ENCODE peak calls at places on chromosomes 2 and 18, in four cellular contexts. One of them, this sample, is unnamed.

GRCh38 chr2:144449028-144449406 is 70.9 kb downstream of the ZEB2 start:
- DNase-seq in K562: no peak
- DNase-seq in CD8-positive, alpha-beta T cell: no peak
- DNase-seq in ascending aorta: no peak
- DNase-seq in this sample: peak; percentile 55

GRCh38 chr2:105329197-105329554 is 359 bp downstream of the TGFBRAP1 start:
- DNase-seq in K562: no peak
- DNase-seq in CD8-positive, alpha-beta T cell: no peak
- DNase-seq in ascending aorta: no peak
- DNase-seq in this sample: no peak

GRCh38 chr18:25350561-25351201 is 1.3 kb downstream of the ZNF521 start:
- DNase-seq in K562: no peak
- DNase-seq in CD8-positive, alpha-beta T cell: no peak
- DNase-seq in ascending aorta: no peak
- DNase-seq in this sample: peak; percentile 65

GRCh38 chr2:159010963-159011362 is 42.5 kb downstream of the TANC1 start:
- DNase-seq in K562: no peak
- DNase-seq in CD8-positive, alpha-beta T cell: no peak
- DNase-seq in ascending aorta: no peak
- DNase-seq in this sample: no peak

GRCh38 chr2:105919826-105920225 is 175.1 kb downstream of the NCK2 start:
- DNase-seq in K562: peak; percentile 65
- DNase-seq in CD8-positive, alpha-beta T cell: peak; percentile 24
- DNase-seq in ascending aorta: no peak
- DNase-seq in this sample: no peak

GRCh38 chr2:182695796-182696195 is 20.3 kb upstream of the DNAJC10 start:
- DNase-seq in K562: no peak
- DNase-seq in CD8-positive, alpha-beta T cell: no peak
- DNase-seq in ascending aorta: no peak
- DNase-seq in this sample: no peak

GRCh38 chr2:40173276-40173675 is 278.6 kb downstream of the SLC8A1 start:
- DNase-seq in K562: no peak
- DNase-seq in CD8-positive, alpha-beta T cell: no peak
- DNase-seq in ascending aorta: no peak
- DNase-seq in this sample: no peak

GRCh38 chr2:228697456-228697855 is 516.0 kb upstream of the SPHKAP start:
- DNase-seq in K562: no peak
- DNase-seq in CD8-positive, alpha-beta T cell: no peak
- DNase-seq in ascending aorta: no peak
- DNase-seq in this sample: no peak

GRCh38 chr18:32906506-32907214 is 133.8 kb upstream of the KLHL14 start:
- DNase-seq in K562: no peak
- DNase-seq in CD8-positive, alpha-beta T cell: no peak
- DNase-seq in ascending aorta: no peak
- DNase-seq in this sample: no peak

GRCh38 chr2:24110660-24111303 is 12.4 kb downstream of the PFN4 start:
- DNase-seq in K562: no peak
- DNase-seq in CD8-positive, alpha-beta T cell: no peak
- DNase-seq in ascending aorta: no peak
- DNase-seq in this sample: no peak

GRCh38 chr18:8264861-8265411 is 344.3 kb upstream of the RAB12 start:
- DNase-seq in K562: no peak
- DNase-seq in CD8-positive, alpha-beta T cell: no peak
- DNase-seq in ascending aorta: no peak
- DNase-seq in this sample: peak; percentile 55

GRCh38 chr2:37775908-37776250 is 104.4 kb upstream of the CDC42EP3 start:
- DNase-seq in K562: no peak
- DNase-seq in CD8-positive, alpha-beta T cell: no peak
- DNase-seq in ascending aorta: no peak
- DNase-seq in this sample: no peak

GRCh38 chr2:44053456-44053855 is 57.7 kb upstream of the LRPPRC start:
- DNase-seq in K562: no peak
- DNase-seq in CD8-positive, alpha-beta T cell: no peak
- DNase-seq in ascending aorta: no peak
- DNase-seq in this sample: no peak

GRCh38 chr2:40169430-40169829 is 282.5 kb downstream of the SLC8A1 start:
- DNase-seq in K562: no peak
- DNase-seq in CD8-positive, alpha-beta T cell: no peak
- DNase-seq in ascending aorta: no peak
- DNase-seq in this sample: no peak

GRCh38 chr2:71777946-71778345 is 324.6 kb downstream of the DYSF start:
- DNase-seq in K562: no peak
- DNase-seq in CD8-positive, alpha-beta T cell: no peak
- DNase-seq in ascending aorta: no peak
- DNase-seq in this sample: no peak

GRCh38 chr2:177799531-177799930 is 273.0 kb downstream of the PDE11A start:
- DNase-seq in K562: peak; percentile 24
- DNase-seq in CD8-positive, alpha-beta T cell: no peak
- DNase-seq in ascending aorta: no peak
- DNase-seq in this sample: peak; percentile 58

GRCh38 chr18:23970161-23971153 is 44.1 kb upstream of the TTC39C start:
- DNase-seq in K562: no peak
- DNase-seq in CD8-positive, alpha-beta T cell: peak; percentile 38
- DNase-seq in ascending aorta: no peak
- DNase-seq in this sample: no peak

GRCh38 chr2:173855686-173856085 is 109.5 kb downstream of the SP3 start:
- DNase-seq in K562: no peak
- DNase-seq in CD8-positive, alpha-beta T cell: no peak
- DNase-seq in ascending aorta: no peak
- DNase-seq in this sample: no peak

GRCh38 chr18:11700876-11701275 is 11.8 kb downstream of the GNAL start:
- DNase-seq in K562: no peak
- DNase-seq in CD8-positive, alpha-beta T cell: no peak
- DNase-seq in ascending aorta: no peak
- DNase-seq in this sample: no peak
- H3K4me1 ChIP-seq in K562: no peaks in the 10 kb centered on the region
- H3K4me1 ChIP-seq in CD8-positive, alpha-beta T cell: no peaks in the 10 kb centered on the region
- H3K4me1 ChIP-seq in ascending aorta: no peaks in the 10 kb centered on the region
- H3K4me1 ChIP-seq in this sample: no peaks in the 10 kb centered on the region

GRCh38 chr18:14976736-14977430 is 228.9 kb downstream of the ANKRD30B start:
- DNase-seq in K562: no peak
- DNase-seq in CD8-positive, alpha-beta T cell: no peak
- DNase-seq in ascending aorta: no peak
- DNase-seq in this sample: no peak
- TF ChIP-seq CTCF in K562: no peak
- TF ChIP-seq CTCF in CD8-positive, alpha-beta T cell: no peak
- TF ChIP-seq CTCF in ascending aorta: no peak
- TF ChIP-seq CTCF in this sample: no peak

DNA sequence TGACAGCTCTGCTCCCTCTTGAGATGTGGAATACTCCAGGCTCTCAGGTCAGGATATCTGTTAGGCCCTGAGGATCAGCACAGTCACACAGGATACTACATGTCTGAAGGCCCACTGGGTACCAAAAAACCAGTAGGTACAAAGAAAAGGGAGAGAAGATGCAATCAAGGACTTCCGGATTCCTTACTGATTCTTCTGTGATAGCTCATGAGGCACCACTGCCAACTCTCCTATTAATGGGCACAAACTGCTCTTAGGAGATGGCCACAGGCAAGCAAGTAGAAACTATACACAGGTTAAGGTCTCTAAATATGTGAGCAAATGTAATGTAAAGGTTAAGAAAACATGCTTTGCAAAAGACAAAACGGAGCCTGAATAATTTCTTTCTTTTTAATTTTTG is 3.5 kb downstream of the TMEM127 start:
- DNase-seq in K562: no peak
- DNase-seq in CD8-positive, alpha-beta T cell: no peak
- DNase-seq in ascending aorta: no peak
- DNase-seq in this sample: no peak
- H3K4me1 ChIP-seq in K562: peaks cover 37% of the 10 kb centered on the region
- H3K4me1 ChIP-seq in CD8-positive, alpha-beta T cell: peaks cover 70% of the 10 kb centered on the region
- H3K4me1 ChIP-seq in ascending aorta: peaks cover 71% of the 10 kb centered on the region
- H3K4me1 ChIP-seq in this sample: peaks cover 59% of the 10 kb centered on the region

GRCh38 chr18:50218432-50219197 is 23.7 kb upstream of the MYO5B start:
- DNase-seq in K562: no peak
- DNase-seq in CD8-positive, alpha-beta T cell: no peak
- DNase-seq in ascending aorta: no peak
- DNase-seq in this sample: peak; percentile 43
- TF ChIP-seq CTCF in K562: no peak
- TF ChIP-seq CTCF in CD8-positive, alpha-beta T cell: no peak
- TF ChIP-seq CTCF in ascending aorta: peak; percentile 13
- TF ChIP-seq CTCF in this sample: peak; percentile 53

GRCh38 chr18:61637905-61638304 is 254.9 kb downstream of the RNF152 start:
- DNase-seq in K562: no peak
- DNase-seq in CD8-positive, alpha-beta T cell: no peak
- DNase-seq in ascending aorta: no peak
- DNase-seq in this sample: no peak

GRCh38 chr18:61635901-61636528 is 256.8 kb downstream of the RNF152 start:
- DNase-seq in K562: peak; percentile 22
- DNase-seq in CD8-positive, alpha-beta T cell: no peak
- DNase-seq in ascending aorta: no peak
- DNase-seq in this sample: peak; percentile 68

GRCh38 chr18:61643884-61644647 is 248.7 kb downstream of the RNF152 start:
- DNase-seq in K562: no peak
- DNase-seq in CD8-positive, alpha-beta T cell: no peak
- DNase-seq in ascending aorta: no peak
- DNase-seq in this sample: no peak

GRCh38 chr18:61637319-61637718 is 255.5 kb downstream of the RNF152 start:
- DNase-seq in K562: no peak
- DNase-seq in CD8-positive, alpha-beta T cell: no peak
- DNase-seq in ascending aorta: no peak
- DNase-seq in this sample: peak; percentile 53

GRCh38 chr18:61639886-61640285 is 252.9 kb downstream of the RNF152 start:
- DNase-seq in K562: no peak
- DNase-seq in CD8-positive, alpha-beta T cell: no peak
- DNase-seq in ascending aorta: no peak
- DNase-seq in this sample: no peak
- H3K4me1 ChIP-seq in K562: no peaks in the 10 kb centered on the region
- H3K4me1 ChIP-seq in CD8-positive, alpha-beta T cell: no peaks in the 10 kb centered on the region
- H3K4me1 ChIP-seq in ascending aorta: peaks cover 6% of the 10 kb centered on the region
- H3K4me1 ChIP-seq in this sample: peaks cover 11% of the 10 kb centered on the region

GRCh38 chr2:188976545-188977268 is 2.5 kb downstream of the COL3A1 start:
- DNase-seq in K562: no peak
- DNase-seq in CD8-positive, alpha-beta T cell: no peak
- DNase-seq in ascending aorta: no peak
- DNase-seq in this sample: peak; percentile 80

GRCh38 chr2:188979119-188979729 is 5.1 kb downstream of the COL3A1 start:
- DNase-seq in K562: no peak
- DNase-seq in CD8-positive, alpha-beta T cell: no peak
- DNase-seq in ascending aorta: no peak
- DNase-seq in this sample: no peak

GRCh38 chr2:188979730-188980123 is 5.6 kb downstream of the COL3A1 start:
- DNase-seq in K562: no peak
- DNase-seq in CD8-positive, alpha-beta T cell: no peak
- DNase-seq in ascending aorta: no peak
- DNase-seq in this sample: peak; percentile 64

GRCh38 chr2:188975497-188976102 is 1.4 kb downstream of the COL3A1 start:
- DNase-seq in K562: no peak
- DNase-seq in CD8-positive, alpha-beta T cell: no peak
- DNase-seq in ascending aorta: no peak
- DNase-seq in this sample: peak; percentile 98

GRCh38 chr2:188978291-188979081 is 4.3 kb downstream of the COL3A1 start:
- DNase-seq in K562: no peak
- DNase-seq in CD8-positive, alpha-beta T cell: no peak
- DNase-seq in ascending aorta: no peak
- DNase-seq in this sample: peak; percentile 51
- TF ChIP-seq CTCF in K562: no peak
- TF ChIP-seq CTCF in CD8-positive, alpha-beta T cell: no peak
- TF ChIP-seq CTCF in ascending aorta: peak; percentile 57
- TF ChIP-seq CTCF in this sample: peak; percentile 35

GRCh38 chr2:240560084-240560479 is at the start of gene DUSP28:
- DNase-seq in K562: peak; percentile 81
- DNase-seq in CD8-positive, alpha-beta T cell: peak; percentile 79
- DNase-seq in ascending aorta: peak; percentile 69
- DNase-seq in this sample: peak; percentile 91
- H3K4me1 ChIP-seq in K562: peaks cover 37% of the 10 kb centered on the region
- H3K4me1 ChIP-seq in CD8-positive, alpha-beta T cell: peaks cover 76% of the 10 kb centered on the region
- H3K4me1 ChIP-seq in ascending aorta: peaks cover 25% of the 10 kb centered on the region
- H3K4me1 ChIP-seq in this sample: peaks cover 5% of the 10 kb centered on the region

GRCh38 chr18:55262021-55262560 is 302.8 kb upstream of the CCDC68 start:
- DNase-seq in K562: no peak
- DNase-seq in CD8-positive, alpha-beta T cell: no peak
- DNase-seq in ascending aorta: no peak
- DNase-seq in this sample: no peak
- TF ChIP-seq CTCF in K562: no peak
- TF ChIP-seq CTCF in CD8-positive, alpha-beta T cell: no peak
- TF ChIP-seq CTCF in ascending aorta: no peak
- TF ChIP-seq CTCF in this sample: no peak

GRCh38 chr2:100875516-100876230 is 55.7 kb downstream of the NPAS2 start:
- DNase-seq in K562: no peak
- DNase-seq in CD8-positive, alpha-beta T cell: no peak
- DNase-seq in ascending aorta: no peak
- DNase-seq in this sample: no peak

GRCh38 chr2:100877555-100877954 is 57.6 kb downstream of the NPAS2 start:
- DNase-seq in K562: no peak
- DNase-seq in CD8-positive, alpha-beta T cell: no peak
- DNase-seq in ascending aorta: no peak
- DNase-seq in this sample: no peak

GRCh38 chr2:100879296-100879695 is 59.4 kb downstream of the NPAS2 start:
- DNase-seq in K562: no peak
- DNase-seq in CD8-positive, alpha-beta T cell: no peak
- DNase-seq in ascending aorta: no peak
- DNase-seq in this sample: no peak

GRCh38 chr2:100876231-100876860 is 56.4 kb downstream of the NPAS2 start:
- DNase-seq in K562: no peak
- DNase-seq in CD8-positive, alpha-beta T cell: no peak
- DNase-seq in ascending aorta: no peak
- DNase-seq in this sample: no peak

DNA sequence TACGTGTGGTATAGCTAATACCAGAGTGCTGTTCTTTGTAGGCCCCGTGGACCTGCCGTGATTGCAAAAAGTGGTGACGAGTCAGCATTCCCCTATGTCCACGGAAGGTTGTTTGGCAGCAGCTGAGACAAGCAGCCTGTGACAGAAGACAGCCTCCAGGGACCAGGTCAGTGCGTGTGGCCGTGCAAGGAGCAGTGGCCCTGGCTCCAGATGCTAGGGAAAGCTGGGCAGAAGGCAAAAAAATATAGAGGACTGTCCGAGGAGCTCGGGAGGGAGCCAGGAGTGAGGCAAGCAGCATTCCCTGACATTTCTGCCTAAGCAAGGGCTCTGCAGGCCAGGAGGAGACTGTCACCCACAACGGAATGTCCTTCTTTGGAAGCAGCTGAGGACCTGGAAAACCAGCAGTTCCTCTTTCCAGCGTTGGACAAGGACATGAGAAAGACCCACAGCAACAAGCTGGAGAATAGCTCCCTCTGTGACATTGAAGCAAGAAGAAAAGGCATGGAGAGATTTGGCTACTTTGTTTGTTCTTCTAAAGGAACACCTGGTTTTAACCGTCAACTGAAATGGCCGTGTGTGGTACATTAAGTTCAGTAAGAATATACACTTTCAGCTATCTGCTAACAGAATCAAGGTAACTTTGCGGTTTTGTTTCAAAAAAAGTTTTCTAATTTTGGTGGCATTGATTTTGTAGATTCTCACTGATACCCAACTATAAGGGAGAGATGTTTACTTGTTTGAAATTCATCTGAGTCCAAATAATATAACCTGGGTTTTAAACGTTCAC is 58.3 kb downstream of the NPAS2 start:
- DNase-seq in K562: no peak
- DNase-seq in CD8-positive, alpha-beta T cell: no peak
- DNase-seq in ascending aorta: no peak
- DNase-seq in this sample: peak; percentile 55
- H3K4me1 ChIP-seq in K562: no peaks in the 10 kb centered on the region
- H3K4me1 ChIP-seq in CD8-positive, alpha-beta T cell: no peaks in the 10 kb centered on the region
- H3K4me1 ChIP-seq in ascending aorta: peaks cover 25% of the 10 kb centered on the region
- H3K4me1 ChIP-seq in this sample: peaks cover 14% of the 10 kb centered on the region